ENCODE peak calls at places on chromosomes 5 and 9, in five cellular contexts. One of them, this sample, is unnamed.

GRCh38 chr9:73001860-73002259 is 49.0 kb upstream of the ALDH1A1 start:
- DNase-seq in Daoy: no peak
- DNase-seq in T1000: no peak
- DNase-seq in BJ: no peak
- DNase-seq in T-helper 2 cell: no peak
- DNase-seq in this sample: no peak

GRCh38 chr9:75101004-75101601 is 12.8 kb downstream of the OSTF1 start:
- DNase-seq in Daoy: no peak
- DNase-seq in T1000: no peak
- DNase-seq in BJ: no peak
- DNase-seq in T-helper 2 cell: no peak
- DNase-seq in this sample: no peak

GRCh38 chr9:92564479-92564878 is 28.7 kb upstream of the ECM2 start:
- DNase-seq in Daoy: peak
- DNase-seq in T1000: no peak
- DNase-seq in BJ: no peak
- DNase-seq in T-helper 2 cell: no peak
- DNase-seq in this sample: no peak

GRCh38 chr5:170494036-170494435 is 9.8 kb upstream of the KCNIP1 start:
- DNase-seq in Daoy: no peak
- DNase-seq in T1000: no peak
- DNase-seq in BJ: no peak
- DNase-seq in T-helper 2 cell: no peak
- DNase-seq in this sample: no peak

GRCh38 chr9:109499061-109499630 is 1.0 kb upstream of the PTPN3 start:
- DNase-seq in Daoy: no peak
- DNase-seq in T1000: no peak
- DNase-seq in BJ: no peak
- DNase-seq in T-helper 2 cell: no peak
- DNase-seq in this sample: no peak

GRCh38 chr5:44814761-44815160 is 6.0 kb downstream of the MRPS30 start:
- DNase-seq in Daoy: no peak
- DNase-seq in T1000: no peak
- DNase-seq in BJ: no peak
- DNase-seq in T-helper 2 cell: no peak
- DNase-seq in this sample: no peak

GRCh38 chr9:135095470-135096407 is 8.3 kb downstream of the OLFM1 start:
- DNase-seq in Daoy: no peak
- DNase-seq in T1000: no peak
- DNase-seq in BJ: no peak
- DNase-seq in T-helper 2 cell: no peak
- DNase-seq in this sample: no peak

GRCh38 chr5:6087576-6087975 is 290.8 kb downstream of the MED10 start:
- DNase-seq in Daoy: no peak
- DNase-seq in T1000: no peak
- DNase-seq in BJ: no peak
- DNase-seq in T-helper 2 cell: no peak
- DNase-seq in this sample: no peak

GRCh38 chr9:22997923-22998322 is 551.3 kb downstream of the DMRTA1 start:
- DNase-seq in Daoy: no peak
- DNase-seq in T1000: no peak
- DNase-seq in BJ: no peak
- DNase-seq in T-helper 2 cell: no peak
- DNase-seq in this sample: no peak

GRCh38 chr9:137586854-137587253 is 3.5 kb downstream of the ZMYND19 start:
- DNase-seq in Daoy: no peak
- DNase-seq in T1000: no peak
- DNase-seq in BJ: no peak
- DNase-seq in T-helper 2 cell: no peak
- DNase-seq in this sample: no peak

GRCh38 chr5:1661831-1662558 is 137.6 kb downstream of the MRPL36 start:
- DNase-seq in Daoy: no peak
- DNase-seq in T1000: no peak
- DNase-seq in BJ: no peak
- DNase-seq in T-helper 2 cell: no peak
- DNase-seq in this sample: no peak

GRCh38 chr5:31385774-31386537 is 145.9 kb downstream of the DROSHA start:
- DNase-seq in Daoy: peak
- DNase-seq in T1000: no peak
- DNase-seq in BJ: no peak
- DNase-seq in T-helper 2 cell: no peak
- DNase-seq in this sample: no peak

GRCh38 chr9:133693703-133694529 is 44.2 kb downstream of the SARDH start:
- DNase-seq in Daoy: no peak
- DNase-seq in T1000: no peak
- DNase-seq in BJ: no peak
- DNase-seq in T-helper 2 cell: no peak
- DNase-seq in this sample: no peak

GRCh38 chr9:16719921-16720320 is 150.5 kb downstream of the BNC2 start:
- DNase-seq in Daoy: no peak
- DNase-seq in T1000: no peak
- DNase-seq in BJ: no peak
- DNase-seq in T-helper 2 cell: no peak
- DNase-seq in this sample: no peak

GRCh38 chr5:111079846-111080245 is 8.3 kb downstream of the TSLP start:
- DNase-seq in Daoy: peak
- DNase-seq in T1000: no peak
- DNase-seq in BJ: no peak
- DNase-seq in T-helper 2 cell: no peak
- DNase-seq in this sample: no peak

GRCh38 chr5:31470608-31471007 is 61.3 kb downstream of the DROSHA start:
- DNase-seq in Daoy: peak
- DNase-seq in T1000: no peak
- DNase-seq in BJ: no peak
- DNase-seq in T-helper 2 cell: no peak
- DNase-seq in this sample: no peak

GRCh38 chr9:124311283-124311682 is 53.5 kb downstream of the NEK6 start:
- DNase-seq in Daoy: no peak
- DNase-seq in T1000: no peak
- DNase-seq in BJ: no peak
- DNase-seq in T-helper 2 cell: no peak
- DNase-seq in this sample: no peak